ENCODE peak calls at places on chromosomes 5 and 9, in ten cellular contexts. L is IMR-90, H is neural progenitor cell, T is transverse colon, E is right lobe of liver, X is tibial artery, P is lung, B is prostate gland, F is AG04450, M is foreskin keratinocyte. J is an unnamed sample.

GRCh38 chr5:73596705-73597328 is 29.2 kb upstream of the ARHGEF28 start:
- DNase-seq in L (peak), H (peak), T (peak), E (no peak), X (no peak), P (no peak), B (peak), F (no peak), M (no peak), J (no peak)

GRCh38 chr5:31531543-31531887 is 378 bp downstream of the DROSHA start:
- DNase-seq in L (no peak), H (peak), T (peak), E (peak), X (no peak), P (no peak), B (peak), F (no peak), M (peak), J (no peak)

GRCh38 chr5:128081111-128081865 is 2.3 kb upstream of the SLC12A2 start:
- DNase-seq in L (no peak), H (peak), T (no peak), E (no peak), X (no peak), P (no peak), B (no peak), F (no peak), M (no peak), J (no peak)

GRCh38 chr5:350355-350754 is 28.8 kb downstream of the AHRR start:
- DNase-seq in L (no peak), H (peak), T (no peak), E (no peak), X (no peak), P (peak), B (no peak), F (no peak), M (no peak), J (no peak)

GRCh38 chr5:170380361-170380951 is 8.7 kb downstream of the KCNMB1 start:
- DNase-seq in L (no peak), H (no peak), T (no peak), E (no peak), X (no peak), P (no peak), B (no peak), F (no peak), M (no peak), J (no peak)

GRCh38 chr5:38768411-38769211 is 77.2 kb upstream of the OSMR start:
- DNase-seq in L (no peak), H (no peak), T (no peak), E (no peak), X (no peak), P (no peak), B (no peak), F (no peak), M (no peak), J (no peak)

GRCh38 chr9:89854715-89855475 is 250.1 kb downstream of the GADD45G start:
- DNase-seq in L (no peak), H (no peak), T (no peak), E (no peak), X (no peak), P (no peak), B (no peak), F (no peak), M (no peak), J (no peak)

GRCh38 chr9:2821855-2822254 is 22.0 kb downstream of the PUM3 start:
- DNase-seq in L (no peak), H (no peak), T (no peak), E (no peak), X (no peak), P (no peak), B (no peak), F (no peak), M (no peak), J (no peak)

GRCh38 chr9:23005061-23005690 is 558.6 kb downstream of the DMRTA1 start:
- DNase-seq in L (no peak), H (peak), T (no peak), E (no peak), X (no peak), P (no peak), B (no peak), F (no peak), M (no peak), J (no peak)

GRCh38 chr5:160959804-160960203 is 107.8 kb upstream of the ATP10B start:
- DNase-seq in L (no peak), H (no peak), T (peak), E (no peak), X (no peak), P (peak), B (peak), F (no peak), M (peak), J (no peak)

GRCh38 chr5:78129632-78130031 is 164.9 kb downstream of the AP3B1 start:
- DNase-seq in L (no peak), H (no peak), T (no peak), E (no peak), X (no peak), P (no peak), B (no peak), F (no peak), M (no peak), J (no peak)

GRCh38 chr5:38607930-38608545 is 51.6 kb upstream of the LIFR start:
- DNase-seq in L (peak), H (no peak), T (no peak), E (no peak), X (no peak), P (no peak), B (peak), F (peak), M (no peak), J (no peak)

GRCh38 chr9:127186799-127187198 is 64.4 kb upstream of the ANGPTL2 start:
- DNase-seq in L (no peak), H (no peak), T (no peak), E (no peak), X (no peak), P (no peak), B (no peak), F (no peak), M (no peak), J (no peak)

GRCh38 chr9:34154052-34154451 is 24.8 kb upstream of the UBAP1 start:
- DNase-seq in L (no peak), H (no peak), T (no peak), E (no peak), X (no peak), P (no peak), B (no peak), F (no peak), M (no peak), J (no peak)
- H3K27ac ChIP-seq in L (no peak), H (no peak), T (no peak), E (no peak), X (no peak), P (no peak), B (no peak), F (no peak), M (no peak), J (no peak)

GRCh38 chr5:32584651-32585050 is 706 bp upstream of the SUB1 start:
- DNase-seq in L (no peak), H (no peak), T (no peak), E (no peak), X (no peak), P (no peak), B (no peak), F (no peak), M (no peak), J (no peak)

GRCh38 chr5:32585122-32585445 is 273 bp upstream of the SUB1 start:
- DNase-seq in L (no peak), H (no peak), T (no peak), E (no peak), X (no peak), P (no peak), B (no peak), F (no peak), M (no peak), J (no peak)

GRCh38 chr5:32586251-32586642 is 890 bp downstream of the SUB1 start:
- DNase-seq in L (no peak), H (no peak), T (no peak), E (no peak), X (no peak), P (no peak), B (no peak), F (no peak), M (no peak), J (no peak)

GRCh38 chr5:32587067-32587551 is 1.8 kb downstream of the SUB1 start:
- DNase-seq in L (no peak), H (no peak), T (no peak), E (no peak), X (no peak), P (no peak), B (no peak), F (no peak), M (no peak), J (no peak)

GRCh38 chr5:32585446-32586250 is at the start of gene SUB1:
- DNase-seq in L (peak), H (peak), T (peak), E (peak), X (peak), P (peak), B (peak), F (peak), M (peak), J (peak)
- TF ChIP-seq CTCF in L (peak), H (peak), T (no peak), E (no peak), X (no peak), P (no peak), B (no peak), F (no peak), M (peak), J (no peak)

DNA sequence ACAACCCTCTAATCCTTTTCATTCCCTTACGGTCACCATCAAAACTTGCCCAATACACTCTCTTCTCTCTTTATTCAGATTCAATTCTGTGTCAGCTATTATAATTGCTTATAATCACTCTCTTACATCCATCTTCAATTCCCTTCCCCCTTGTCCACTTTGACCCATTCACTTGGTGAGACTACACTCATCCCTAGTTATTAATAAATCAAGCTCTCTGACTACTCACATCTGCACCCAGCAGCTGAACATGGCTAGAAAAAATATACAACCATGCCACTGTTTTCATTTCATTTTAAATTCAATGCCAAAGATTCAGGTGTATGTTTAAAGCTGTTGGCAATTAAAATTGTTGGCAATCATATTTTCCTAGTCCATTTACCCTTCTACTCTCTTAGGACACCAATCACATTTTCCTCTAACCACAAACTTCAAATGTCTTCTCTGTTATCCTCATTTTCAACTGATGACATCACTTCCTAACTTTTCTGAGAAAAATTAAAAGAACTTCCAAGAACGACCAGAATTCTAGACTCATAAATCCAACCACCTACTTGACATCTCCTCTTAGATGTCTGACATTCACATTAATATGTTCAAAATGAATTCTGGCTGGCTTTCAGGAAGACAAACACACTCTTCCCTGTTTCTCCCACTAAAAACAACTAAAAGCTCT is 5.5 kb downstream of the C5orf15 start:
- DNase-seq in L (peak), H (no peak), T (no peak), E (no peak), X (no peak), P (no peak), B (no peak), F (no peak), M (peak), J (no peak)
- H3K27ac ChIP-seq in L (no peak), H (no peak), T (no peak), E (no peak), X (peak), P (no peak), B (no peak), F (no peak), M (no peak), J (peak)

GRCh38 chr9:37262410-37262809 is 142.0 kb downstream of the ZCCHC7 start:
- DNase-seq in L (peak), H (peak), T (no peak), E (no peak), X (no peak), P (no peak), B (no peak), F (peak), M (peak), J (no peak)
- TF ChIP-seq CTCF in L (peak), H (peak), T (peak), E (peak), X (no peak), P (no peak), B (no peak), F (peak), M (peak), J (peak)

DNA sequence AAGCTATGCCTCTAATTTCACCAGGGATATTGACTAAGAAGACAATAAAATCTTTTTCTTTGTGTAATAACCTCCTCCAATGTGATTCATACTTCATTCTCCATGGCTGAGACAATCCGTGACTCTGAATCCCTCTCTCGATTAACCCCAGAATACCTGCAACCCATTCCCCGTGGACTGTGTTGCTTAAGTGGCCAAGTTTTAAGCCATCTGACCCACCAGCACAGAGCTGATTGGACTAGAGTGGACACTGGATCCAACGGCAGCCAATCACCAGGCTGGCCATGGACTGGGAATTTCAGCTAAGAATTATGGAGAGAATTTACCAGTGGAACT is 5.4 kb upstream of the CCIN start:
- DNase-seq in L (peak), H (no peak), T (no peak), E (no peak), X (no peak), P (no peak), B (no peak), F (no peak), M (peak), J (no peak)
- H3K27ac ChIP-seq in L (peak), H (no peak), T (peak), E (no peak), X (peak), P (peak), B (peak), F (peak), M (no peak), J (peak)